ENCODE peak calls at places on chromosomes 2 and 18, in five cellular contexts. B is mammary epithelial cell, S is SK-N-SH, Z is K562, K is neural progenitor cell. Y is an unnamed sample.

GRCh38 chr2:16019617-16020351 is 79.4 kb downstream of the MYCN start:
- DNase-seq in B (no peak), K (no peak), Z (no peak), S (no peak), Y (no peak)

GRCh38 chr2:174259981-174260380 is 11.6 kb upstream of the OLA1 start:
- DNase-seq in S (no peak), B (peak; percentile 57), K (no peak), Z (no peak), Y (no peak)

GRCh38 chr2:241094172-241094571 is 7.9 kb downstream of the MTERF4 start:
- DNase-seq in K (peak; percentile 41), B (no peak), S (no peak), Z (no peak), Y (no peak)

GRCh38 chr18:14976736-14977430 is 228.9 kb downstream of the ANKRD30B start:
- DNase-seq in Z (no peak), K (no peak), B (peak; percentile 12), S (no peak), Y (no peak)

GRCh38 chr2:221204699-221205098 is 367.4 kb downstream of the EPHA4 start:
- DNase-seq in K (no peak), S (no peak), B (no peak), Z (no peak), Y (no peak)

GRCh38 chr2:222919841-222920609 is 59.2 kb downstream of the ACSL3 start:
- DNase-seq in B (peak; percentile 58), S (no peak), K (no peak), Z (peak; percentile 63), Y (no peak)

GRCh38 chr2:232652505-232652851 is 19.1 kb downstream of the EFHD1 start:
- DNase-seq in Z (no peak), B (no peak), S (no peak), K (peak; percentile 51), Y (no peak)

GRCh38 chr2:239369631-239370161 is 31.1 kb downstream of the HDAC4 start:
- DNase-seq in Z (no peak), B (peak; percentile 6), K (no peak), S (no peak), Y (peak; percentile 61)

GRCh38 chr2:14632133-14632936 is at the start of gene LRATD1:
- DNase-seq in B (peak; percentile 90), K (peak; percentile 98), S (peak; percentile 97), Z (peak; percentile 65), Y (no peak)

GRCh38 chr2:212843409-212844199 is 305.0 kb upstream of the ERBB4 start:
- DNase-seq in S (no peak), K (no peak), Z (no peak), B (peak; percentile 94), Y (no peak)

GRCh38 chr18:25832008-25832604 is 258.3 kb downstream of the SS18 start:
- DNase-seq in Z (peak; percentile 55), K (peak; percentile 82), B (peak; percentile 33), S (peak; percentile 62), Y (peak; percentile 69)
- H3K4me2 ChIP-seq in Z (no peak overlapping the region), K (no peak overlapping the region), B (no peak overlapping the region), S (no peak overlapping the region), Y (no peak overlapping the region)

GRCh38 chr18:26470011-26470637 is 78.2 kb downstream of the KCTD1 start:
- DNase-seq in B (no peak), K (peak; percentile 21), Z (no peak), S (no peak), Y (no peak)
- H3K4me2 ChIP-seq in B (no peak overlapping the region), K (no peak overlapping the region), Z (no peak overlapping the region), S (no peak overlapping the region), Y (peak overlapping the region; percentile 51)

GRCh38 chr2:147013696-147014392 is 831.0 kb upstream of the ACVR2A start:
- DNase-seq in B (no peak), Z (no peak), K (no peak), S (no peak), Y (no peak)

GRCh38 chr2:147019296-147019695 is 825.5 kb upstream of the ACVR2A start:
- DNase-seq in Z (no peak), K (no peak), B (no peak), S (no peak), Y (no peak)

GRCh38 chr2:147017976-147018645 is 826.7 kb upstream of the ACVR2A start:
- DNase-seq in B (peak; percentile 35), K (no peak), Z (no peak), S (no peak), Y (no peak)
- H3K4me2 ChIP-seq in B (no peak overlapping the region), K (no peak overlapping the region), Z (no peak overlapping the region), S (no peak overlapping the region), Y (no peak overlapping the region)

DNA sequence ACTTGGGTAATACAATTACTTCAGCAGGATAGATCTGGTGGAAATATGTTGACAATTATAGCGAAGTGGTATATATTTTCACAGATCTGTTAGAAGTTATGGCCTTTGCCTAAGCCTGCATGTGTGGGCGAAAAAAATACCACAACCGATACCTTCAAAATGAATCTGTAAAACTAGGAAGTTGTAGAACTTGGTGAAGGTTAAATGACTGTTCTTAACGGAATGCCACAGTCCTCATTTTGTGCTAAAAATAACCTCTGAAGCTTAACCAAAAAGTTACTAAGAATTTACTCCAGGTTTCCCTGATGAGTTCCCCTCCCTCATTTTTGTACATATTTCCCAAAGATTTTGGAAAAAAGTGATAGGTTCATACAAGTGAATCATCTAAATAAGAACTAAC is 550.7 kb downstream of the THSD7B start:
- DNase-seq in B (no peak), Z (no peak), S (no peak), K (no peak), Y (no peak)
- H3K4me2 ChIP-seq in B (no peak overlapping the region), Z (no peak overlapping the region), S (no peak overlapping the region), K (no peak overlapping the region), Y (no peak overlapping the region)

DNA sequence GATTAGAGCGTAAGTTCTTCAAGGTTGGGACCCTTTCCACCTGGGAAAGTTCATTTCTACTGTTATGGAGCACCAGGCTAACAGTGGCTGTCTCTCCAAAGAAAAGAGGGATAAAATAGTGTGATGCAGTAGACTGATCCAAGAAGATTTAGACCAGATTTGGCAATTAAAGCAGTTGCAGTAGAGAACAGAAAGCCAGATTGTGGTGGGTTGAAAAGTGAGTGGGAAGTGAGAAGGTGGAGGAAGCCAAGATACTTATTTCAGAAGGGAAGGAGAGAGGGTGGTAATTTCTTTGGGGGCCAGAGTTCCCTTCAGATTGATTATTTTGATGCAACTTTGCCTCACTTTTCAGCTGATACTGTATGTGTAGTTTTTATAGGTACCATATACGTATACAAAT is 8.0 kb downstream of the MYL12B start:
- DNase-seq in B (no peak), Z (no peak), S (no peak), K (no peak), Y (no peak)
- H3K4me2 ChIP-seq in B (no peak overlapping the region), Z (no peak overlapping the region), S (peak overlapping the region; percentile 47), K (no peak overlapping the region), Y (no peak overlapping the region)

DNA sequence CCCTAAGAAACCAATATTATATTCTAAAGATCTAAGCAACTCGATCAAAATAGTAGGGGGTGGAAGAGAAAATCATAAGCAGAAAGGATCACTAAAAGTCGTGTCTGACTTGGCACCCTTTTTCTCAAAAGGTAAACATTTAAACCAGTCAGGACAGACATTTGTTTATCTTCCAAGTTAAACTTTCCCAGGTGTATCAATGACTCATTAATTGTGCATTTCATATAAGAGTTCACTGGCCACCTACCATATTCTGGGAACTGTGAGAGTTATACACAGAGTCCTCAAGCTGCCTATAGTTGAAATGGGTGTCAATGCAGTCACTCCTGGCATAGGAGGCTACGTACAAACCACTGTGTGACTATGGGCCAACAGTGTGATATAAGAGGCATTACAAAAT is 4.8 kb upstream of the ACVR1 start:
- DNase-seq in B (peak; percentile 69), S (no peak), Z (no peak), K (no peak), Y (no peak)
- H3K4me2 ChIP-seq in B (peak overlapping the region; percentile 35), S (no peak overlapping the region), Z (no peak overlapping the region), K (no peak overlapping the region), Y (no peak overlapping the region)

DNA sequence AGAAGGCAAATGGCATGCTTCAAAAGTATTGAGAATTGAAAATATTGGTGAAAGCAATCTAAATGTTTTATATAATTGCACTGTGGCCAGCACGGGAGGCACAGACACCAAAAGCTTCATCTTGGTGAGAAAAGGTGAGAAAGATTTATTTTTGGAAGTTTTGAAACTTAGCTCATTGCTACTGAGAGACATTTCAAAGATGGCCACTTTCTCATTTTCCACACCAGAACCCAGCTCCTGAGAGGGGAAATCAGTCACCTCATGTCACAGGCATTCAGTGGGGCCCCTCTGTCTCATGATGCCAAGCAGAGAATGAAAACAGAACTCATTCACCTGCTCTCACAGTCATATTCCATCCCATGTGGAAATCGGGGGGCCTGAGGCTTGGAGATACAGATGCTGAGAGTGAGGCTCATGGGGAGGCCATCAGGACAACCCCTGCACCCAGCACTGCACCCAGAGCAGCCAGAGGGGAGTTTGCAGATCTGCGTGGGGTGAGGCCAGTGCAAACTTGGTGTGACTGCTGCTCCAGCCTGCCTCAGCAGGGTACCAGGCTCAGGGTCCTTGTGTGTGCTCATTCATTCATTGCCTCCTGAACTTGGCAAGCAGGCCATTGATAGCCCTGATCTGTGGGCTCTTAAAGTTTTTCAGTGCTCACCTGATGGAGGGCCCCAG is 31.4 kb downstream of the IL18R1 start:
- DNase-seq in B (no peak), Z (no peak), K (no peak), S (no peak), Y (no peak)
- H3K4me2 ChIP-seq in B (no peak overlapping the region), Z (no peak overlapping the region), K (no peak overlapping the region), S (no peak overlapping the region), Y (no peak overlapping the region)

GRCh38 chr2:177143444-177143843 is 69.2 kb upstream of the HNRNPA3 start:
- DNase-seq in S (no peak), K (peak; percentile 41), B (peak; percentile 43), Z (no peak), Y (no peak)
- H3K4me2 ChIP-seq in S (peak overlapping the region; percentile 42), K (no peak overlapping the region), B (no peak overlapping the region), Z (no peak overlapping the region), Y (no peak overlapping the region)

Y was measured in Karpas-422.